ENCODE peak calls at places on chromosomes 12 and 14, in eight cellular contexts. Z is H9, E is GM23338, N is cardiac muscle cell, C is tibial nerve, K is breast epithelium, B is HFFc6, V is nephron progenitor cell. G is an unnamed sample.

GRCh38 chr12:716506-716905 is 35.9 kb upstream of the WNK1 start:
- DNase-seq in Z (no peak), C (no peak), E (no peak), B (no peak), K (no peak), V (no peak), N (peak; percentile 78), G (no peak)

GRCh38 chr12:92921877-92922276 is 7.2 kb downstream of the EEA1 start:
- DNase-seq in B (no peak), E (no peak), Z (no peak), K (no peak), V (no peak), C (no peak), N (no peak), G (no peak)

GRCh38 chr14:32826404-32827082 is 112.1 kb upstream of the NPAS3 start:
- DNase-seq in K (no peak), N (peak; percentile 44), V (no peak), B (no peak), C (no peak), Z (peak; percentile 44), E (peak; percentile 61), G (no peak)

GRCh38 chr12:46246021-46246700 is 22.7 kb downstream of the SLC38A1 start:
- DNase-seq in C (no peak), Z (no peak), E (no peak), V (no peak), K (no peak), B (no peak), N (no peak), G (no peak)

GRCh38 chr12:132003846-132004245 is 54.1 kb downstream of the EP400 start:
- DNase-seq in Z (no peak), B (peak; percentile 70), E (no peak), V (no peak), N (peak; percentile 61), K (no peak), C (no peak), G (no peak)

GRCh38 chr14:99261916-99262787 is 9.8 kb downstream of the BCL11B start:
- DNase-seq in C (no peak), B (no peak), E (peak; percentile 41), V (no peak), Z (no peak), N (no peak), K (no peak), G (no peak)

GRCh38 chr12:90839340-90839739 is 115.6 kb downstream of the CCER1 start:
- DNase-seq in K (no peak), V (no peak), C (no peak), N (peak; percentile 45), Z (no peak), E (no peak), B (no peak), G (no peak)

GRCh38 chr12:90058721-90059120 is 350.1 kb upstream of the ATP2B1 start:
- DNase-seq in V (no peak), K (no peak), N (peak; percentile 86), Z (no peak), B (peak; percentile 76), C (no peak), E (no peak), G (no peak)

GRCh38 chr14:99040711-99041110 is 231.3 kb downstream of the BCL11B start:
- DNase-seq in B (no peak), C (no peak), Z (no peak), E (no peak), N (no peak), V (no peak), K (no peak), G (no peak)

GRCh38 chr12:67483871-67484554 is 164.5 kb upstream of the DYRK2 start:
- DNase-seq in E (no peak), V (no peak), Z (no peak), N (no peak), C (no peak), K (no peak), B (no peak), G (no peak)

GRCh38 chr14:89304972-89305703 is 111.9 kb downstream of the FOXN3 start:
- DNase-seq in Z (no peak), N (peak; percentile 85), E (no peak), B (peak; percentile 43), V (no peak), C (no peak), K (no peak), G (no peak)

GRCh38 chr14:98259881-98260280 is 1012.1 kb downstream of the BCL11B start:
- DNase-seq in N (no peak), B (no peak), V (no peak), K (no peak), C (no peak), E (no peak), Z (no peak), G (no peak)

GRCh38 chr12:113841786-113842185 is 124.3 kb downstream of the RBM19 start:
- DNase-seq in B (no peak), Z (no peak), N (no peak), E (no peak), K (no peak), V (no peak), C (no peak), G (no peak)

GRCh38 chr12:3168223-3168770 is 91.1 kb downstream of the TSPAN9 start:
- DNase-seq in V (no peak), E (no peak), C (no peak), B (no peak), Z (no peak), N (no peak), K (no peak), G (no peak)

GRCh38 chr14:30610719-30611388 is 11.3 kb upstream of the SCFD1 start:
- DNase-seq in Z (no peak), E (peak; percentile 18), K (no peak), C (peak; percentile 55), N (peak; percentile 87), V (no peak), B (peak; percentile 28), G (no peak)

GRCh38 chr14:63203015-63203414 is 1.2 kb upstream of the RHOJ start:
- DNase-seq in B (no peak), C (no peak), K (no peak), N (no peak), Z (no peak), V (no peak), E (no peak), G (no peak)

GRCh38 chr14:95485222-95485819 is 31.1 kb downstream of the SYNE3 start:
- DNase-seq in K (no peak), C (no peak), Z (no peak), V (no peak), B (peak; percentile 15), E (peak; percentile 53), N (no peak), G (no peak)

GRCh38 chr12:78530065-78530765 is 334.4 kb upstream of the SYT1 start:
- DNase-seq in C (no peak), Z (peak; percentile 33), N (peak; percentile 9), B (peak; percentile 0), K (no peak), V (no peak), E (peak; percentile 21), G (no peak)

GRCh38 chr14:74922752-74923401 is at the start of gene RPS6KL1:
- DNase-seq in K (peak; percentile 82), E (peak; percentile 97), N (peak; percentile 76), B (peak; percentile 51), C (peak; percentile 59), Z (peak; percentile 93), V (peak; percentile 88), G (peak; percentile 60)

GRCh38 chr12:130420071-130420470 is 82.4 kb downstream of the PIWIL1 start:
- DNase-seq in C (no peak), Z (no peak), E (no peak), V (no peak), B (no peak), K (no peak), N (no peak), G (no peak)

DNA sequence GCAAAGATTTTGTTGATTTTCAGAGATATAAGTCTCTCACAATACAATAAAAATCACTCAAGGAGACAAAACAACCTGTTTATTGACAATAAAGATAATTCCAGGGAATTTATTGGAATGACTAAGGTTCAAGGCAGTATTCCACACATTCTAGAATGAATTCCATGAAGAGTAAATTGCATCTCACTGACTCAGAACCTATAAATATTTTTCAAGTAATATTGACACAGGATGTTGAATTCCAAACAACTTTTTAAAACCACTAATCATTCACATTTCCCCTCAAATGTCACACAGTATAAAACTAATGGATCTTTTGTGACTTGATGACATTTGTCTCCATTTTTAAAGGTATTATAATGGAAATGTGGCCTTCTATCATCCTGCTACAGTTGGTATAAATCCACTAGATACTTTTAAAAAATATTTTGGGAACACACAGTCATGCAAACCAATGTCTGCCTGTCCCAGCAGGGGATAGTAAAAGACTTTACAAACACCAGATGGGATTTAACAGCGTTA is 42.1 kb upstream of the LGR5 start:
- DNase-seq in K (no peak), C (no peak), Z (no peak), V (no peak), E (no peak), N (no peak), B (peak; percentile 23), G (no peak)
- TF ChIP-seq CTCF in K (no peak), C (no peak), Z (no peak), V (no peak), E (no peak), N (no peak), B (no peak), G (no peak)

DNA sequence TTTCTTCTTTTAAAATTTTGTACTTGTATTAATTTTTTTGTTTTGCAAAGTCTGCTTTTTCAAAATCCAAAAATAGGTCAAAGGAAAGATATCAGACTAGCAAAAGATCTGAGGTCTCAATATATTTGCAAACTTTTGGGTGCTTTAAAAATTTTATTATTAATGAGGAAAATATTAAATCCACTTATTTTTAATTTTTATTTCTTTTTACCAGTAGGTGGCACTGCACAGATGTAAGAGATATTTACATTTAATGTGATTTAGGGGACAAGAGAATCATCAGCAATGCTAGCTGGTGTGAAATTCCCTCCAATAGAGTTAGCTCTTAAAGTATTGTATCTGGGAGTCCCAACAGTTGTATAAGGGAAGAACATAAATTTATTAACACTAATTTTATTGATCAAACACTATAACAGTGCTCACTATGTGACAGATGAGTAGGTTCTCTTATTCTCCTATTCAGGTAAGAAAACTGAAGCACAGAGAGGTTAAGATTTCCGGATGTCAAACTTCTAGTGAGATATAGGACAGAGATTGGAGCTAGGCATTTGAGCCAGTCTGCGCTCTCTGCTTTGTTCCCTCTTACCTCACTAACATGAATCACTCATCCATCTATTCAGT is 30.5 kb downstream of the ALX1 start:
- DNase-seq in B (no peak), V (no peak), K (no peak), C (no peak), Z (no peak), E (peak; percentile 20), N (peak; percentile 34), G (no peak)
- TF ChIP-seq CTCF in B (peak; percentile 77), V (peak; percentile 39), K (no peak), C (peak; percentile 34), Z (peak; percentile 63), E (peak; percentile 57), N (peak; percentile 28), G (peak; percentile 50)

DNA sequence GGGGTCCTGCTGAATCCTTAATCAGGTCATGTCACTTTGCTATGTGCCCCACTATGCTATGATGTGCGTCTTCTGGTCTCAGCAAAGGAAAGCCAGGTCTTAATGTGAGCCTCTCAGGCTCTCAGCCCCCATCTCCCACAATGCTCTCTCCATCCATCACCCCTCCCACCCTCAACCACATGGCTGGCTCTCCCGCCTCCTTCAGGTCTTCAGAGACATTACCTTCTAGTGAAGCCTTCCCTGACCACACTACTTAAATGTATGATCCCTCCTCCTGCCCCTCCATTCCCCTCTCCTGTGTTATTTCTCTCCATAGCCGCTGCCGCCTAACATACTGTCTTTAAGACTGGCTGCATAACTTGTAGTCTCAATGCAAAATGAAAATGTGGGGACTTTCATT is 50.5 kb downstream of the KRT80 start:
- DNase-seq in V (no peak), K (no peak), Z (peak; percentile 74), C (no peak), B (no peak), E (peak; percentile 79), N (no peak), G (no peak)
- TF ChIP-seq CTCF in V (peak; percentile 14), K (no peak), Z (peak; percentile 56), C (no peak), B (peak; percentile 38), E (peak; percentile 47), N (no peak), G (peak; percentile 16)

GRCh38 chr12:8499616-8500015 is 13.7 kb upstream of the CLEC4D start:
- DNase-seq in K (no peak), N (no peak), V (no peak), E (peak; percentile 49), C (no peak), B (no peak), Z (no peak), G (no peak)
- TF ChIP-seq CTCF in K (no peak), N (no peak), V (no peak), E (peak; percentile 58), C (no peak), B (no peak), Z (peak; percentile 70), G (peak; percentile 52)